ENCODE peak calls at places on chromosomes 13 and 19, in eight cellular contexts. Z is heart right ventricle; R is ACHN; X is neural progenitor cell; Q is posterior vena cava; W is GM04503; U is T-cell; I is activated CD8-positive, alpha-beta memory T cell treated with anti-CD3 and anti-CD28 coated beads for 24 hours. V is an unnamed sample.

GRCh38 chr19:29576761-29577661 is 29.1 kb upstream of the POP4 start:
- DNase-seq in U (no peak), Z (no peak), Q (no peak), R (peak), X (no peak), W (no peak), I (peak), V (peak)

GRCh38 chr13:104937881-104938280 is 1597.6 kb downstream of the EFNB2 start:
- DNase-seq in X (no peak), W (no peak), R (no peak), U (no peak), Z (no peak), Q (no peak), I (no peak), V (peak)

GRCh38 chr13:36298535-36299068 is 988 bp upstream of the CCDC169 start:
- DNase-seq in U (no peak), Z (no peak), X (peak), I (no peak), W (no peak), R (peak), Q (no peak), V (no peak)

GRCh38 chr13:113179374-113180230 is 21.2 kb downstream of the PROZ start:
- DNase-seq in U (peak), Q (no peak), Z (peak), I (no peak), W (no peak), X (peak), R (no peak), V (no peak)

GRCh38 chr19:11494634-11495285 is 10.9 kb downstream of the ZNF653 start:
- DNase-seq in W (no peak), X (no peak), U (no peak), Z (no peak), I (no peak), Q (no peak), R (no peak), V (no peak)

GRCh38 chr13:40101708-40102359 is 446.4 kb downstream of the COG6 start:
- DNase-seq in W (no peak), Z (no peak), U (no peak), X (no peak), R (no peak), I (peak), Q (no peak), V (no peak)

GRCh38 chr13:43767351-43767901 is 19.3 kb downstream of the ENOX1 start:
- DNase-seq in R (no peak), Z (peak), I (no peak), U (no peak), Q (no peak), X (no peak), W (no peak), V (no peak)

GRCh38 chr13:75417647-75418046 is 64.3 kb downstream of the TBC1D4 start:
- DNase-seq in I (no peak), X (no peak), Z (no peak), W (no peak), U (no peak), R (no peak), Q (no peak), V (no peak)

GRCh38 chr13:110446570-110446880 is 115.0 kb downstream of the RAB20 start:
- DNase-seq in U (no peak), X (no peak), W (no peak), Q (no peak), I (no peak), R (no peak), Z (no peak), V (no peak)

GRCh38 chr19:5290336-5291262 is 50.0 kb downstream of the PTPRS start:
- DNase-seq in U (no peak), X (no peak), Q (no peak), R (no peak), W (no peak), I (no peak), Z (no peak), V (no peak)

GRCh38 chr19:5993516-5994406 is 15.8 kb upstream of the RANBP3 start:
- DNase-seq in W (no peak), R (no peak), Q (no peak), Z (peak), U (no peak), X (no peak), I (no peak), V (no peak)

GRCh38 chr13:25276748-25277147 is 10.5 kb downstream of the MTMR6 start:
- DNase-seq in Q (no peak), X (no peak), R (no peak), U (no peak), W (no peak), I (no peak), Z (no peak), V (peak)

GRCh38 chr19:2021453-2022140 is 6.1 kb upstream of the BTBD2 start:
- DNase-seq in I (no peak), W (no peak), U (no peak), X (no peak), Z (no peak), Q (no peak), R (no peak), V (no peak)

GRCh38 chr19:54343868-54344267 is 4.9 kb upstream of the LILRA4 start:
- DNase-seq in U (no peak), X (no peak), Z (no peak), Q (peak), W (no peak), R (no peak), I (no peak), V (no peak)

GRCh38 chr19:29983568-29983967 is 41.5 kb downstream of the URI1 start:
- DNase-seq in U (no peak), W (no peak), Q (no peak), R (no peak), X (no peak), I (no peak), Z (no peak), V (no peak)

GRCh38 chr13:84870190-84870589 is 929.0 kb downstream of the SLITRK6 start:
- DNase-seq in U (no peak), Q (no peak), W (no peak), Z (no peak), R (peak), X (no peak), I (no peak), V (peak)

GRCh38 chr13:111939285-111940278 is 127.4 kb upstream of the SOX1 start:
- DNase-seq in W (no peak), X (no peak), R (no peak), Z (no peak), I (peak), U (no peak), Q (no peak), V (no peak)

GRCh38 chr13:76656056-76656455 is 230.1 kb downstream of the KCTD12 start:
- DNase-seq in Z (no peak), R (no peak), X (no peak), U (no peak), Q (no peak), I (no peak), W (no peak), V (no peak)

GRCh38 chr13:34300559-34300958 is 482.6 kb downstream of the RFC3 start:
- DNase-seq in W (no peak), X (no peak), Z (no peak), I (no peak), U (no peak), R (peak), Q (no peak), V (peak)

GRCh38 chr13:112574476-112575294 is 13.3 kb downstream of the TUBGCP3 start:
- DNase-seq in I (no peak), U (no peak), W (no peak), Z (no peak), R (no peak), X (no peak), Q (no peak), V (no peak)

GRCh38 chr13:102825921-102826706 is 19.7 kb upstream of the ERCC5 start:
- DNase-seq in Z (no peak), R (peak), X (no peak), W (peak), I (no peak), U (no peak), Q (no peak), V (peak)

GRCh38 chr13:37495046-37495445 is 103.5 kb downstream of the POSTN start:
- DNase-seq in U (no peak), I (no peak), Z (no peak), R (no peak), W (peak), Q (no peak), X (no peak), V (peak)